ENCODE peak calls at places on chromosomes 2 and 18, in seven cellular contexts. N is SK-N-SH, I is GM12878, Q is H1, Y is HepG2, M is HCT116, L is K562. G is an unnamed sample.

GRCh38 chr18:46636040-46636630 is 20.9 kb downstream of the LOXHD1 start:
- DNase-seq in L (no peak), I (no peak), M (no peak), N (no peak), Y (no peak), Q (peak; percentile 8), G (no peak)

GRCh38 chr18:44754567-44754966 is 73.9 kb downstream of the SETBP1 start:
- DNase-seq in Y (no peak), M (no peak), L (no peak), Q (no peak), N (no peak), I (no peak), G (no peak)

GRCh38 chr18:63320690-63321265 is 1.2 kb upstream of the BCL2 start:
- DNase-seq in Y (peak; percentile 15), M (no peak), Q (peak; percentile 67), L (peak; percentile 35), N (peak; percentile 58), I (no peak), G (peak; percentile 49)

GRCh38 chr2:18455256-18455862 is 105.1 kb downstream of the RDH14 start:
- DNase-seq in Y (peak; percentile 13), L (no peak), N (peak; percentile 7), Q (peak; percentile 50), I (no peak), M (no peak), G (no peak)

GRCh38 chr2:200352631-200353030 is 46.1 kb downstream of the SPATS2L start:
- DNase-seq in L (no peak), Q (no peak), I (no peak), N (no peak), M (peak; percentile 45), Y (peak; percentile 60), G (no peak)

GRCh38 chr2:164661349-164661748 is 40.1 kb upstream of the GRB14 start:
- DNase-seq in I (no peak), L (no peak), N (no peak), M (no peak), Q (no peak), Y (no peak), G (no peak)

GRCh38 chr2:15956751-15957736 is 16.7 kb downstream of the MYCN start:
- DNase-seq in M (no peak), Q (no peak), L (no peak), Y (no peak), N (no peak), I (no peak), G (no peak)

GRCh38 chr2:231905026-231905425 is 21.2 kb downstream of the NPPC start:
- DNase-seq in Q (no peak), M (no peak), L (no peak), N (no peak), Y (no peak), I (no peak), G (no peak)

GRCh38 chr18:23331091-23331920 is 121.8 kb upstream of the RIOK3 start:
- DNase-seq in Q (no peak), L (no peak), I (no peak), N (no peak), Y (no peak), M (no peak), G (peak; percentile 20)

GRCh38 chr18:47036298-47036874 is 965 bp upstream of the ELOA2 start:
- DNase-seq in N (peak; percentile 52), Y (peak; percentile 28), M (peak; percentile 29), I (no peak), L (peak; percentile 9), Q (no peak), G (peak; percentile 13)

GRCh38 chr2:159456500-159457426 is 159.6 kb downstream of the BAZ2B start:
- DNase-seq in I (no peak), Q (no peak), N (no peak), L (no peak), Y (no peak), M (no peak), G (no peak)

GRCh38 chr2:238884812-238885408 is 37.0 kb downstream of the TWIST2 start:
- DNase-seq in L (no peak), M (no peak), Y (no peak), Q (no peak), I (no peak), N (no peak), G (no peak)

GRCh38 chr2:30235008-30235655 is 3.8 kb downstream of the LBH start:
- DNase-seq in Y (no peak), L (no peak), Q (no peak), N (no peak), I (no peak), M (no peak), G (no peak)

GRCh38 chr2:237254369-237254861 is 159.5 kb downstream of the COL6A3 start:
- DNase-seq in Q (no peak), L (no peak), Y (no peak), I (no peak), M (no peak), N (no peak), G (no peak)

GRCh38 chr2:9087151-9087681 is 83.7 kb upstream of the MBOAT2 start:
- DNase-seq in N (no peak), M (no peak), L (no peak), Q (no peak), I (no peak), Y (no peak), G (no peak)

GRCh38 chr2:205937193-205937592 is 148.8 kb downstream of the INO80D start:
- DNase-seq in L (no peak), I (no peak), M (no peak), N (no peak), Q (no peak), Y (peak; percentile 73), G (no peak)

GRCh38 chr18:58251416-58251815 is 207.4 kb downstream of the NEDD4L start:
- DNase-seq in N (no peak), Y (no peak), Q (no peak), I (no peak), L (no peak), M (no peak), G (no peak)
- TF ChIP-seq JUND in N (no peak), Y (no peak), Q (no peak), I (no peak), L (no peak), M (no peak), G (no peak)

DNA sequence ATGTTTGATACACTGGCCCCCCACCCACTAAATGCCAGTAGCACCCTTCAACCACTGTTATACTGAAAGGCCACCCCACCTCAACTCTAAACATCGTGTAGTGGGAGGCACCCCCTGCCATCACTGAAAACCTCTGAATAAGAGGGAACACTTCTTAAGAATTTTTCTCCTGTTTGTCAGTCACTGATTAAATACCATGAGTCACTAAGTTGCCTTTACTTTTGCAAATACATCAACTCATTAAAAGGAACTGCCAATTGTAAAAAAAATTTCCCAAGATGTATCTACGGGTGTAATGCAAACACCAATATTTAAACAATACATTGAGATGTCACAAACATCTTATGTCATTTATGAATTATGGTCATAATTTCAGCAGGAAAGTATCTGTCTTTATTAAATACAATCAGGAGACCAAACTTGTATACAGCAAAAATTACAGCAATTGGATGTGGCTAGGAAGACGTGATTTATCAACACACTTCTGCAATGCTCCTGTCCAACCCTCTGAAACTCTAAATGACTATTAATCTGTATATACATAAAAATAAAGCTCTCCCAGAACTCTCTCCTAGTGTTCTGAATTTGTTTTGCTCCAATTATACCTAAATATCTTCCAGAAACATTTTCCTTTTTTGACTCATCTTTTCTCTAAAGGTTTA is 144.1 kb upstream of the STK17B start:
- DNase-seq in Y (no peak), I (no peak), Q (no peak), L (no peak), M (no peak), N (no peak), G (no peak)
- TF ChIP-seq JUND in Y (no peak), I (no peak), Q (no peak), L (no peak), M (no peak), N (peak; percentile 36), G (no peak)

GRCh38 chr2:46230115-46230571 is 67.1 kb upstream of the EPAS1 start:
- DNase-seq in I (peak; percentile 37), Y (peak; percentile 24), N (no peak), L (no peak), Q (no peak), M (no peak), G (peak; percentile 57)
- TF ChIP-seq JUND in I (no peak), Y (no peak), N (no peak), L (no peak), Q (no peak), M (no peak), G (no peak)

GRCh38 chr2:219094171-219094570 is 33.5 kb upstream of the IHH start:
- DNase-seq in Q (no peak), Y (no peak), N (no peak), I (no peak), L (no peak), M (no peak), G (no peak)

GRCh38 chr2:219090900-219091299 is 30.2 kb upstream of the IHH start:
- DNase-seq in L (no peak), I (no peak), Y (no peak), Q (no peak), N (no peak), M (no peak), G (no peak)

GRCh38 chr2:219090436-219090835 is 29.7 kb upstream of the IHH start:
- DNase-seq in M (no peak), I (no peak), Q (no peak), L (no peak), N (no peak), Y (no peak), G (no peak)

GRCh38 chr2:219099319-219099718 is 38.6 kb upstream of the IHH start:
- DNase-seq in L (no peak), Y (no peak), N (no peak), Q (no peak), I (no peak), M (no peak), G (no peak)

GRCh38 chr2:219095406-219095940 is 34.8 kb upstream of the IHH start:
- DNase-seq in Y (no peak), I (no peak), L (no peak), M (no peak), N (no peak), Q (no peak), G (no peak)
- TF ChIP-seq JUND in Y (no peak), I (no peak), L (no peak), M (no peak), N (no peak), Q (no peak), G (no peak)

GRCh38 chr2:101820519-101820918 is 123.0 kb downstream of the MAP4K4 start:
- DNase-seq in N (no peak), I (no peak), L (no peak), Y (no peak), M (no peak), Q (no peak), G (no peak)
- TF ChIP-seq JUND in N (no peak), I (no peak), L (peak; percentile 9), Y (no peak), M (no peak), Q (no peak), G (no peak)

GRCh38 chr18:10412933-10413332 is 41.5 kb upstream of the APCDD1 start:
- DNase-seq in Y (no peak), L (no peak), M (no peak), Q (no peak), I (no peak), N (no peak), G (no peak)
- TF ChIP-seq JUND in Y (no peak), L (no peak), M (no peak), Q (no peak), I (no peak), N (no peak), G (no peak)

G was measured in T47D.